ENCODE peak calls at places on chromosome 7, in four cellular contexts. E is fibroblast of mammary gland, S is AG04449, H is B cell. O is an unnamed sample.

GRCh38 chr7:142885311-142886230 is at the start of gene TRPV6:
- DNase-seq in E (no peak), S (no peak), H (no peak), O (no peak)

GRCh38 chr7:43803865-43804264 is 45.4 kb downstream of the BLVRA start:
- DNase-seq in E (no peak), S (no peak), H (no peak), O (no peak)

GRCh38 chr7:52753855-52754254 is 281.6 kb upstream of the POM121L12 start:
- DNase-seq in E (no peak), S (no peak), H (no peak), O (no peak)

GRCh38 chr7:76296743-76297740 is 5.4 kb upstream of the HSPB1 start:
- DNase-seq in E (peak), S (peak), H (no peak), O (no peak)

GRCh38 chr7:18345641-18346234 is 149.8 kb upstream of the HDAC9 start:
- DNase-seq in E (peak), S (no peak), H (no peak), O (no peak)

GRCh38 chr7:131068604-131069021 is 259.1 kb upstream of the MKLN1 start:
- DNase-seq in E (peak), S (no peak), H (no peak), O (no peak)

GRCh38 chr7:151818674-151819519 is 58.0 kb downstream of the PRKAG2 start:
- DNase-seq in E (no peak), S (no peak), H (no peak), O (no peak)

GRCh38 chr7:154767821-154768415 is 235.0 kb downstream of the PAXIP1 start:
- DNase-seq in E (no peak), S (no peak), H (no peak), O (no peak)

GRCh38 chr7:114021135-114021534 is 102.3 kb upstream of the PPP1R3A start:
- DNase-seq in E (no peak), S (no peak), H (no peak), O (no peak)

GRCh38 chr7:128703605-128704004 is 31.5 kb downstream of the GARIN1A start:
- DNase-seq in E (peak), S (no peak), H (no peak), O (no peak)

GRCh38 chr7:945556-946255 is 8.8 kb downstream of the ADAP1 start:
- DNase-seq in E (no peak), S (no peak), H (no peak), O (no peak)

GRCh38 chr7:142152076-142152475 is 40.6 kb downstream of the MGAM2 start:
- DNase-seq in E (no peak), S (no peak), H (no peak), O (no peak)

GRCh38 chr7:129209067-129209926 is 15.5 kb upstream of the AHCYL2 start:
- DNase-seq in E (no peak), S (no peak), H (no peak), O (no peak)

GRCh38 chr7:157831901-157832810 is 495.4 kb downstream of the DNAJB6 start:
- DNase-seq in E (no peak), S (no peak), H (no peak), O (no peak)

GRCh38 chr7:46776790-46777189 is 805.1 kb downstream of the TNS3 start:
- DNase-seq in E (peak), S (no peak), H (no peak), O (no peak)

GRCh38 chr7:131164025-131164899 is 163.4 kb upstream of the MKLN1 start:
- DNase-seq in E (peak), S (no peak), H (no peak), O (no peak)

GRCh38 chr7:108461855-108462254 is 5.6 kb upstream of the NRCAM start:
- DNase-seq in E (peak), S (no peak), H (no peak), O (no peak)

GRCh38 chr7:90706067-90706716 is 110.1 kb downstream of the CDK14 start:
- DNase-seq in E (no peak), S (no peak), H (no peak), O (no peak)

GRCh38 chr7:29086545-29086944 is 59.8 kb downstream of the CPVL start:
- DNase-seq in E (no peak), S (no peak), H (no peak), O (no peak)

GRCh38 chr7:142418316-142418715 is 160.5 kb upstream of the PRSS58 start:
- DNase-seq in E (no peak), S (no peak), H (no peak), O (no peak)

GRCh38 chr7:116211913-116212596 is 1.7 kb downstream of the TES start:
- DNase-seq in E (no peak), S (no peak), H (no peak), O (no peak)

GRCh38 chr7:90250601-90251303 is 5.8 kb downstream of the CFAP69 start:
- DNase-seq in E (peak), S (no peak), H (no peak), O (no peak)

GRCh38 chr7:83791737-83792136 is 142.8 kb upstream of the SEMA3E start:
- DNase-seq in E (no peak), S (no peak), H (no peak), O (no peak)

GRCh38 chr7:104653870-104654401 is 325.5 kb downstream of the LHFPL3 start:
- DNase-seq in E (no peak), S (no peak), H (no peak), O (no peak)

GRCh38 chr7:124459101-124460052 is 306.2 kb downstream of the GPR37 start:
- DNase-seq in E (peak), S (peak), H (no peak), O (no peak)

GRCh38 chr7:29883462-29884398 is 77.4 kb downstream of the WIPF3 start:
- DNase-seq in E (no peak), S (no peak), H (no peak), O (no peak)

GRCh38 chr7:130461256-130461655 is 20.4 kb upstream of the CEP41 start:
- DNase-seq in E (no peak), S (peak), H (no peak), O (no peak)

GRCh38 chr7:142770720-142771352 is at the start of gene PRSS2:
- DNase-seq in E (no peak), S (no peak), H (no peak), O (no peak)

GRCh38 chr7:88539977-88540376 is 219.5 kb upstream of the ZNF804B start:
- DNase-seq in E (no peak), S (no peak), H (no peak), O (no peak)

GRCh38 chr7:47045169-47045568 is 536.7 kb downstream of the TNS3 start:
- DNase-seq in E (no peak), S (no peak), H (no peak), O (no peak)

GRCh38 chr7:44738031-44738730 is 10.5 kb upstream of the ZMIZ2 start:
- DNase-seq in E (no peak), S (no peak), H (no peak), O (no peak)

GRCh38 chr7:96088579-96088978 is 233.3 kb downstream of the SLC25A13 start:
- DNase-seq in E (no peak), S (no peak), H (no peak), O (no peak)

GRCh38 chr7:42185726-42186125 is 51.3 kb downstream of the GLI3 start:
- DNase-seq in E (no peak), S (no peak), H (no peak), O (no peak)

GRCh38 chr7:120856621-120857352 is 1.2 kb downstream of the TSPAN12 start:
- DNase-seq in E (peak), S (no peak), H (peak), O (no peak)

GRCh38 chr7:151940048-151940845 is 16.0 kb upstream of the GALNTL5 start:
- DNase-seq in E (peak), S (peak), H (no peak), O (no peak)

GRCh38 chr7:37109853-37110252 is 338.8 kb downstream of the ELMO1 start:
- DNase-seq in E (no peak), S (no peak), H (no peak), O (no peak)

GRCh38 chr7:69643708-69644445 is 45.6 kb downstream of the AUTS2 start:
- DNase-seq in E (no peak), S (no peak), H (no peak), O (no peak)

GRCh38 chr7:46296526-46296925 is 375.5 kb upstream of the IGFBP3 start:
- DNase-seq in E (no peak), S (no peak), H (no peak), O (no peak)

GRCh38 chr7:137135654-137136350 is 207.7 kb downstream of the PTN start:
- DNase-seq in E (peak), S (no peak), H (no peak), O (no peak)
- TF ChIP-seq CTCF in E (no peak), S (no peak), H (no peak), O (no peak)

GRCh38 chr7:97495487-97495886 is 236.4 kb upstream of the TAC1 start:
- DNase-seq in E (no peak), S (no peak), H (no peak), O (no peak)

GRCh38 chr7:97503367-97504094 is 228.4 kb upstream of the TAC1 start:
- DNase-seq in E (no peak), S (no peak), H (no peak), O (no peak)

GRCh38 chr7:97499204-97499603 is 232.7 kb upstream of the TAC1 start:
- DNase-seq in E (peak), S (no peak), H (no peak), O (no peak)
- TF ChIP-seq CTCF in E (peak), S (peak), H (peak), O (peak)

GRCh38 chr7:77415822-77416620 is at the start of gene GSAP:
- DNase-seq in E (no peak), S (no peak), H (peak), O (peak)

GRCh38 chr7:77415474-77415821 is 701 bp downstream of the GSAP start:
- DNase-seq in E (no peak), S (no peak), H (peak), O (no peak)

GRCh38 chr7:77417801-77418200 is 1.7 kb upstream of the GSAP start:
- DNase-seq in E (no peak), S (no peak), H (no peak), O (no peak)

GRCh38 chr7:77419102-77419501 is 3.0 kb upstream of the GSAP start:
- DNase-seq in E (no peak), S (no peak), H (no peak), O (no peak)

DNA sequence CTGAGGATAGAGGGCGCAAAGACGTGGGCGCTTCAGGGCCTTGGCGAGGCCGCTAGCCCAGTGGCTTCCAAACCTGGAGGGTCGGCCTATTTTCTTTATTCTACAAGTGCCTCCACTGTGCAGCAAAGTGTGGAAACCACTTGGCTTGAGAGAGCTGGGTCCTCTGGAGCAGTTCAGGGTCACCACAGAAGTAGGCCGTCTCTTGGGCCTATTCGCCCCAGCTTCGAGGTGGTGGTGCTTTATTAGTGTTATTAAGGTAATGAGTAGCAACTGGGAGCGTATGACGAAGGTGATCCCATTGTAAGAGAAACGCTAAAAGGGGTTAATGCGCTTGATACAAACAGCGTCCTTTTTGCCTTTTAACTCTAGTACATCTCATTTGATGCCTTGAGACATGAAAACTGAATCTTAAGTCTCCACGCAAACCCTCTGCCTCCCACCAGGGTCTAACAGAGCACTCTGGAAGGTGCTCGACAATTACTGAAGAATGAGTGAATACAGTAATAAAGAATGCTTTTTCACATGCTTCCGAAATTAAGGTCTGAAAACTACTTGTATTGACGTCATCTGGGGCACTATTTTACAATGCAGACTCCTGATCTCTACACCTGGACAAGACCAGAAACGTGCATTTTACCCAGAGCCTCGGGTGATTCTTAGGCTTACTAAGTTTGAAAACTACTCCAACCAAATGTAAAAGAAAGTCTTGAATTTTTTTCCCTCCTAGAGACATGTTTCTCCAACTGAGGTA is 647 bp upstream of the GSAP start:
- DNase-seq in E (no peak), S (no peak), H (no peak), O (no peak)
- TF ChIP-seq CTCF in E (no peak), S (no peak), H (no peak), O (no peak)

GRCh38 chr7:137091396-137091795 is 222.9 kb downstream of the CHRM2 start:
- DNase-seq in E (peak), S (no peak), H (no peak), O (no peak)
- TF ChIP-seq CTCF in E (peak), S (peak), H (no peak), O (no peak)

DNA sequence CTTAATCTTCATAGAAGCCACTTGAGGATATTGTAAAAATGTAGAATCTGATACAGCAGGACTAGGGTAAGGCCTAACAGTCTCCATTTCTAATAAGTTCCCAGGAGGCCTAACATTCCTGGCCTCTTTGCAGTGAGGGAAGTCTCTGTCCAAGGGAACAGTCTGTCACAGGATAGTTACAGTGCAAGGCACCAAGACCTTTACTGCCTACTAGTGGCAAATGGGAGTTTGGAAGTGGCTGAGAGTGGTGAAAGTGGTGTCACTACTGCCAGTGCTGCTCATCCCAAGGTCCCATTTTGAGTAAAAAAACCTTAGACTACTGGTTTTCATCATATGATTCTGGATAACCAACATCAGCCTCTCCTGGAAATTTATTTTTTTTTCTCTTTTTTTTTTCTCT is 619.5 kb upstream of the SEMA3D start:
- DNase-seq in E (no peak), S (no peak), H (no peak), O (no peak)
- TF ChIP-seq CTCF in E (peak), S (no peak), H (no peak), O (no peak)

DNA sequence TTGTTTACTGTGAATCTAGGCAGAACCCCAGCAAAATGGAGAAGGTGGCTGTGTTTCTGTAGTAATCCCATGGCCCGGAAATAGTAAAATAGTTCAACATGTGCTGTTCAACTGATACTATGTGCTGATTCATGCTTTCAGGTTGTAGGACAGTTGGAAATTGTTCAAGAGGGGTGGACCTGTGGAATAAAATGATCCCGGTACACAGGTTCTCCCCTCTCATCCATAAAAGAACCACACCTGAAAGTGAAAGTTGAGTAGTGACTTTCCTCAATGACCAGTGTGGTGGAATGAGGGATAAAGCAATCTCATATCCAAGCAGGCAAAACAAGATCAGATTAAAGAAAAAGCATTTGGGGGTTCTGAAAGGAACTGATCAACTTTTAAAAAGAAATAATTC is 177.1 kb downstream of the POU6F2 start:
- DNase-seq in E (no peak), S (no peak), H (no peak), O (no peak)
- TF ChIP-seq CTCF in E (no peak), S (no peak), H (no peak), O (no peak)

GRCh38 chr7:27689045-27689877 is 26.6 kb upstream of the HIBADH start:
- DNase-seq in E (no peak), S (no peak), H (peak), O (no peak)
- TF ChIP-seq CTCF in E (peak), S (peak), H (peak), O (no peak)

DNA sequence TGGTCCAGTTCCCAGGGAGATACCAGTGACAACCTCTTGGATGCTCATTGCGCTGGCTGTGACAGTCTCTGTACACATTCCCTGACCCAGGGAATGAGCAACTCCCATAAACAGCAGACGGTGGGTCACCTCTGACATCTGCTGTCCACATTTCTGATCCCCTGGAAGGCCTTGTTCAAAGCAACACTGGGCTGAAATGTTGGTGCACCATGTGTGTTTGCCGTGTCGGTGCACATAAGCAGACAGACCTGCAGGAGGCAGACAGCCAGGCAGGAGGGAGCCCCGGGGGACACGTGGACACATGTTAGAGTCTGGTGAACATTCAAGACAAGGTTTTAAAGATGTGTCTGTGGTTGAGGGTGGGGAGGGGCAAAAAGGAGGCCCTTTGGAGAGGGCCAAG is 254.9 kb downstream of the PLXNA4 start:
- DNase-seq in E (no peak), S (no peak), H (no peak), O (no peak)
- TF ChIP-seq CTCF in E (no peak), S (no peak), H (no peak), O (no peak)